ENCODE peak calls at places on chromosomes 7 and 10, in eight cellular contexts. One of them, this sample, is unnamed.

GRCh38 chr7:142248166-142249160 is 9.4 kb downstream of the PRSS58 start:
- DNase-seq in NAMALWA: no peak
- DNase-seq in omental fat pad: no peak
- DNase-seq in AG08396: no peak
- DNase-seq in occipital lobe: no peak
- DNase-seq in A673: no peak
- DNase-seq in effector memory CD8-positive, alpha-beta T cell: no peak
- DNase-seq in astrocyte of the cerebellum: no peak
- DNase-seq in this sample: no peak

GRCh38 chr10:131829156-131829930 is 71.5 kb upstream of the PPP2R2D start:
- DNase-seq in astrocyte of the cerebellum: no peak
- DNase-seq in NAMALWA: no peak
- DNase-seq in omental fat pad: no peak
- DNase-seq in A673: no peak
- DNase-seq in occipital lobe: no peak
- DNase-seq in effector memory CD8-positive, alpha-beta T cell: no peak
- DNase-seq in AG08396: no peak
- DNase-seq in this sample: no peak

GRCh38 chr10:118965096-118965495 is 64.4 kb upstream of the NANOS1 start:
- DNase-seq in astrocyte of the cerebellum: no peak
- DNase-seq in effector memory CD8-positive, alpha-beta T cell: no peak
- DNase-seq in occipital lobe: no peak
- DNase-seq in A673: no peak
- DNase-seq in omental fat pad: no peak
- DNase-seq in NAMALWA: no peak
- DNase-seq in AG08396: no peak
- DNase-seq in this sample: no peak

GRCh38 chr10:116049158-116049557 is 223.8 kb downstream of the GFRA1 start:
- DNase-seq in effector memory CD8-positive, alpha-beta T cell: no peak
- DNase-seq in AG08396: no peak
- DNase-seq in A673: no peak
- DNase-seq in occipital lobe: no peak
- DNase-seq in astrocyte of the cerebellum: no peak
- DNase-seq in omental fat pad: no peak
- DNase-seq in NAMALWA: peak
- DNase-seq in this sample: no peak

GRCh38 chr7:30206466-30206865 is 71.7 kb downstream of the MTURN start:
- DNase-seq in astrocyte of the cerebellum: peak
- DNase-seq in effector memory CD8-positive, alpha-beta T cell: no peak
- DNase-seq in AG08396: peak
- DNase-seq in occipital lobe: peak
- DNase-seq in omental fat pad: no peak
- DNase-seq in A673: peak
- DNase-seq in NAMALWA: no peak
- DNase-seq in this sample: no peak

GRCh38 chr7:2317556-2318293 is 3.5 kb upstream of the SNX8 start:
- DNase-seq in omental fat pad: no peak
- DNase-seq in astrocyte of the cerebellum: no peak
- DNase-seq in A673: no peak
- DNase-seq in occipital lobe: no peak
- DNase-seq in effector memory CD8-positive, alpha-beta T cell: no peak
- DNase-seq in NAMALWA: no peak
- DNase-seq in AG08396: no peak
- DNase-seq in this sample: no peak

GRCh38 chr10:43843331-43844101 is 194.8 kb upstream of the ZNF32 start:
- DNase-seq in omental fat pad: no peak
- DNase-seq in effector memory CD8-positive, alpha-beta T cell: no peak
- DNase-seq in NAMALWA: no peak
- DNase-seq in AG08396: peak
- DNase-seq in astrocyte of the cerebellum: no peak
- DNase-seq in A673: peak
- DNase-seq in occipital lobe: no peak
- DNase-seq in this sample: no peak

GRCh38 chr10:3248526-3249255 is 76.1 kb upstream of the PITRM1 start:
- DNase-seq in A673: peak
- DNase-seq in effector memory CD8-positive, alpha-beta T cell: no peak
- DNase-seq in occipital lobe: no peak
- DNase-seq in omental fat pad: no peak
- DNase-seq in astrocyte of the cerebellum: peak
- DNase-seq in NAMALWA: no peak
- DNase-seq in AG08396: peak
- DNase-seq in this sample: no peak

GRCh38 chr10:44030681-44031080 is 354.2 kb downstream of the CXCL12 start:
- DNase-seq in NAMALWA: no peak
- DNase-seq in effector memory CD8-positive, alpha-beta T cell: no peak
- DNase-seq in astrocyte of the cerebellum: no peak
- DNase-seq in AG08396: no peak
- DNase-seq in omental fat pad: no peak
- DNase-seq in occipital lobe: no peak
- DNase-seq in A673: no peak
- DNase-seq in this sample: no peak

GRCh38 chr7:100003711-100004661 is 11.4 kb upstream of the ZKSCAN1 start:
- DNase-seq in effector memory CD8-positive, alpha-beta T cell: no peak
- DNase-seq in A673: no peak
- DNase-seq in astrocyte of the cerebellum: no peak
- DNase-seq in AG08396: no peak
- DNase-seq in NAMALWA: no peak
- DNase-seq in omental fat pad: no peak
- DNase-seq in occipital lobe: peak
- DNase-seq in this sample: peak

GRCh38 chr10:121702351-121703320 is 104.4 kb upstream of the FGFR2 start:
- DNase-seq in A673: no peak
- DNase-seq in astrocyte of the cerebellum: peak
- DNase-seq in occipital lobe: no peak
- DNase-seq in omental fat pad: no peak
- DNase-seq in NAMALWA: no peak
- DNase-seq in AG08396: peak
- DNase-seq in effector memory CD8-positive, alpha-beta T cell: no peak
- DNase-seq in this sample: no peak

GRCh38 chr7:77684030-77684429 is 12.2 kb upstream of the RSBN1L start:
- DNase-seq in AG08396: no peak
- DNase-seq in omental fat pad: no peak
- DNase-seq in astrocyte of the cerebellum: no peak
- DNase-seq in A673: peak
- DNase-seq in effector memory CD8-positive, alpha-beta T cell: no peak
- DNase-seq in occipital lobe: no peak
- DNase-seq in NAMALWA: no peak
- DNase-seq in this sample: no peak

GRCh38 chr10:120336910-120337540 is 120.0 kb upstream of the PLPP4 start:
- DNase-seq in astrocyte of the cerebellum: peak
- DNase-seq in omental fat pad: peak
- DNase-seq in occipital lobe: no peak
- DNase-seq in NAMALWA: peak
- DNase-seq in AG08396: peak
- DNase-seq in effector memory CD8-positive, alpha-beta T cell: peak
- DNase-seq in A673: peak
- DNase-seq in this sample: no peak

GRCh38 chr10:109978481-109978880 is 29.3 kb upstream of the ADD3 start:
- DNase-seq in omental fat pad: no peak
- DNase-seq in occipital lobe: no peak
- DNase-seq in A673: peak
- DNase-seq in NAMALWA: peak
- DNase-seq in AG08396: no peak
- DNase-seq in astrocyte of the cerebellum: no peak
- DNase-seq in effector memory CD8-positive, alpha-beta T cell: peak
- DNase-seq in this sample: no peak

GRCh38 chr10:124296121-124296812 is 122.5 kb downstream of the OAT start:
- DNase-seq in AG08396: no peak
- DNase-seq in A673: no peak
- DNase-seq in effector memory CD8-positive, alpha-beta T cell: no peak
- DNase-seq in astrocyte of the cerebellum: peak
- DNase-seq in omental fat pad: peak
- DNase-seq in NAMALWA: peak
- DNase-seq in occipital lobe: no peak
- DNase-seq in this sample: no peak

GRCh38 chr10:44759122-44759521 is 152.0 kb upstream of the TMEM72 start:
- DNase-seq in astrocyte of the cerebellum: no peak
- DNase-seq in AG08396: no peak
- DNase-seq in occipital lobe: no peak
- DNase-seq in omental fat pad: no peak
- DNase-seq in effector memory CD8-positive, alpha-beta T cell: no peak
- DNase-seq in A673: no peak
- DNase-seq in NAMALWA: no peak
- DNase-seq in this sample: no peak

GRCh38 chr7:135728136-135728669 is at the start of gene SLC13A4:
- DNase-seq in A673: peak
- DNase-seq in NAMALWA: peak
- DNase-seq in astrocyte of the cerebellum: no peak
- DNase-seq in occipital lobe: no peak
- DNase-seq in effector memory CD8-positive, alpha-beta T cell: no peak
- DNase-seq in omental fat pad: no peak
- DNase-seq in AG08396: peak
- DNase-seq in this sample: no peak

GRCh38 chr10:30476511-30476910 is 42.5 kb downstream of the MAP3K8 start:
- DNase-seq in A673: no peak
- DNase-seq in occipital lobe: no peak
- DNase-seq in AG08396: no peak
- DNase-seq in effector memory CD8-positive, alpha-beta T cell: no peak
- DNase-seq in NAMALWA: no peak
- DNase-seq in astrocyte of the cerebellum: no peak
- DNase-seq in omental fat pad: no peak
- DNase-seq in this sample: no peak

GRCh38 chr10:29634764-29635625 is at the start of gene SVIL:
- DNase-seq in A673: no peak
- DNase-seq in NAMALWA: no peak
- DNase-seq in effector memory CD8-positive, alpha-beta T cell: no peak
- DNase-seq in AG08396: peak
- DNase-seq in omental fat pad: no peak
- DNase-seq in astrocyte of the cerebellum: no peak
- DNase-seq in occipital lobe: no peak
- DNase-seq in this sample: no peak

GRCh38 chr10:48507933-48508830 is 96.7 kb downstream of the ARHGAP22 start:
- DNase-seq in AG08396: no peak
- DNase-seq in occipital lobe: no peak
- DNase-seq in A673: no peak
- DNase-seq in effector memory CD8-positive, alpha-beta T cell: no peak
- DNase-seq in NAMALWA: no peak
- DNase-seq in omental fat pad: no peak
- DNase-seq in astrocyte of the cerebellum: no peak
- DNase-seq in this sample: no peak

GRCh38 chr7:5232485-5232837 is 42.4 kb downstream of the WIPI2 start:
- DNase-seq in astrocyte of the cerebellum: no peak
- DNase-seq in A673: no peak
- DNase-seq in omental fat pad: no peak
- DNase-seq in occipital lobe: no peak
- DNase-seq in NAMALWA: peak
- DNase-seq in AG08396: no peak
- DNase-seq in effector memory CD8-positive, alpha-beta T cell: no peak
- DNase-seq in this sample: no peak

GRCh38 chr7:96441551-96442104 is 119.7 kb upstream of the SLC25A13 start:
- DNase-seq in omental fat pad: no peak
- DNase-seq in AG08396: no peak
- DNase-seq in occipital lobe: no peak
- DNase-seq in astrocyte of the cerebellum: no peak
- DNase-seq in NAMALWA: no peak
- DNase-seq in A673: no peak
- DNase-seq in effector memory CD8-positive, alpha-beta T cell: no peak
- DNase-seq in this sample: no peak

GRCh38 chr10:94212876-94213595 is 149.7 kb downstream of the NOC3L start:
- DNase-seq in omental fat pad: no peak
- DNase-seq in A673: no peak
- DNase-seq in effector memory CD8-positive, alpha-beta T cell: no peak
- DNase-seq in occipital lobe: no peak
- DNase-seq in AG08396: no peak
- DNase-seq in astrocyte of the cerebellum: no peak
- DNase-seq in NAMALWA: no peak
- DNase-seq in this sample: no peak

GRCh38 chr10:18616337-18616736 is 35.0 kb downstream of the NSUN6 start:
- DNase-seq in effector memory CD8-positive, alpha-beta T cell: no peak
- DNase-seq in AG08396: no peak
- DNase-seq in occipital lobe: no peak
- DNase-seq in astrocyte of the cerebellum: no peak
- DNase-seq in NAMALWA: no peak
- DNase-seq in omental fat pad: no peak
- DNase-seq in A673: peak
- DNase-seq in this sample: no peak

GRCh38 chr7:151900591-151901312 is 23.8 kb upstream of the PRKAG2 start:
- DNase-seq in astrocyte of the cerebellum: peak
- DNase-seq in AG08396: no peak
- DNase-seq in occipital lobe: no peak
- DNase-seq in omental fat pad: no peak
- DNase-seq in effector memory CD8-positive, alpha-beta T cell: no peak
- DNase-seq in NAMALWA: no peak
- DNase-seq in A673: no peak
- DNase-seq in this sample: no peak

GRCh38 chr10:14787938-14788337 is 13.2 kb upstream of the FAM107B start:
- DNase-seq in astrocyte of the cerebellum: no peak
- DNase-seq in NAMALWA: no peak
- DNase-seq in A673: no peak
- DNase-seq in occipital lobe: no peak
- DNase-seq in omental fat pad: no peak
- DNase-seq in AG08396: no peak
- DNase-seq in effector memory CD8-positive, alpha-beta T cell: no peak
- DNase-seq in this sample: no peak

GRCh38 chr7:71210220-71210619 is 78.3 kb downstream of the GALNT17 start:
- DNase-seq in AG08396: no peak
- DNase-seq in effector memory CD8-positive, alpha-beta T cell: no peak
- DNase-seq in NAMALWA: no peak
- DNase-seq in occipital lobe: peak
- DNase-seq in A673: no peak
- DNase-seq in omental fat pad: no peak
- DNase-seq in astrocyte of the cerebellum: no peak
- DNase-seq in this sample: no peak

GRCh38 chr10:122981066-122981464 is 864 bp downstream of the PSTK start:
- DNase-seq in effector memory CD8-positive, alpha-beta T cell: no peak
- DNase-seq in A673: peak
- DNase-seq in occipital lobe: no peak
- DNase-seq in NAMALWA: peak
- DNase-seq in omental fat pad: no peak
- DNase-seq in AG08396: peak
- DNase-seq in astrocyte of the cerebellum: peak
- DNase-seq in this sample: no peak

GRCh38 chr7:4006687-4007086 is 675.4 kb upstream of the FOXK1 start:
- DNase-seq in AG08396: no peak
- DNase-seq in occipital lobe: no peak
- DNase-seq in omental fat pad: no peak
- DNase-seq in NAMALWA: no peak
- DNase-seq in astrocyte of the cerebellum: no peak
- DNase-seq in effector memory CD8-positive, alpha-beta T cell: no peak
- DNase-seq in A673: no peak
- DNase-seq in this sample: no peak

GRCh38 chr7:102106625-102107024 is 180.0 kb upstream of the SH2B2 start:
- DNase-seq in effector memory CD8-positive, alpha-beta T cell: no peak
- DNase-seq in occipital lobe: no peak
- DNase-seq in A673: no peak
- DNase-seq in AG08396: no peak
- DNase-seq in omental fat pad: no peak
- DNase-seq in NAMALWA: no peak
- DNase-seq in astrocyte of the cerebellum: no peak
- DNase-seq in this sample: no peak

GRCh38 chr7:144519900-144520299 is 116.4 kb upstream of the NOBOX start:
- DNase-seq in AG08396: no peak
- DNase-seq in effector memory CD8-positive, alpha-beta T cell: no peak
- DNase-seq in NAMALWA: no peak
- DNase-seq in A673: no peak
- DNase-seq in astrocyte of the cerebellum: no peak
- DNase-seq in occipital lobe: peak
- DNase-seq in omental fat pad: no peak
- DNase-seq in this sample: no peak

GRCh38 chr7:30266686-30267085 is 17.7 kb upstream of the ZNRF2 start:
- DNase-seq in NAMALWA: no peak
- DNase-seq in AG08396: no peak
- DNase-seq in effector memory CD8-positive, alpha-beta T cell: no peak
- DNase-seq in omental fat pad: no peak
- DNase-seq in astrocyte of the cerebellum: no peak
- DNase-seq in A673: no peak
- DNase-seq in occipital lobe: no peak
- DNase-seq in this sample: no peak

GRCh38 chr7:67484244-67484751 is 487.7 kb downstream of the TYW1 start:
- DNase-seq in astrocyte of the cerebellum: peak
- DNase-seq in effector memory CD8-positive, alpha-beta T cell: no peak
- DNase-seq in occipital lobe: peak
- DNase-seq in omental fat pad: peak
- DNase-seq in A673: peak
- DNase-seq in NAMALWA: peak
- DNase-seq in AG08396: peak
- DNase-seq in this sample: peak

GRCh38 chr10:5654218-5654755 is 12.1 kb downstream of the ASB13 start:
- DNase-seq in effector memory CD8-positive, alpha-beta T cell: no peak
- DNase-seq in A673: no peak
- DNase-seq in omental fat pad: no peak
- DNase-seq in AG08396: no peak
- DNase-seq in astrocyte of the cerebellum: no peak
- DNase-seq in occipital lobe: no peak
- DNase-seq in NAMALWA: no peak
- DNase-seq in this sample: no peak

This sample was measured in amygdala.